ENCODE peak calls at places on chromosomes 7 and 10, in eight cellular contexts. One of them, this sample, is unnamed.

GRCh38 chr7:131897016-131897789 is 340.8 kb upstream of the PODXL start:
- DNase-seq in aorta: no peak
- DNase-seq in NCI-H460: no peak
- DNase-seq in activated naive CD4-positive, alpha-beta T cell treated with anti-CD3 and anti-CD28 coated beads for 36 hours: no peak
- DNase-seq in sigmoid colon: no peak
- DNase-seq in AG08395: peak
- DNase-seq in transverse colon: no peak
- DNase-seq in astrocyte of the spinal cord: peak
- DNase-seq in this sample: no peak

GRCh38 chr10:129048513-129048912 is 418.5 kb upstream of the MGMT start:
- DNase-seq in NCI-H460: no peak
- DNase-seq in activated naive CD4-positive, alpha-beta T cell treated with anti-CD3 and anti-CD28 coated beads for 36 hours: no peak
- DNase-seq in sigmoid colon: no peak
- DNase-seq in astrocyte of the spinal cord: no peak
- DNase-seq in aorta: no peak
- DNase-seq in AG08395: no peak
- DNase-seq in transverse colon: no peak
- DNase-seq in this sample: no peak

GRCh38 chr10:86313621-86314041 is 53.0 kb downstream of the GRID1 start:
- DNase-seq in sigmoid colon: peak
- DNase-seq in AG08395: no peak
- DNase-seq in transverse colon: no peak
- DNase-seq in activated naive CD4-positive, alpha-beta T cell treated with anti-CD3 and anti-CD28 coated beads for 36 hours: no peak
- DNase-seq in astrocyte of the spinal cord: no peak
- DNase-seq in aorta: no peak
- DNase-seq in NCI-H460: no peak
- DNase-seq in this sample: no peak

GRCh38 chr7:144738708-144739314 is 97.0 kb downstream of the TPK1 start:
- DNase-seq in activated naive CD4-positive, alpha-beta T cell treated with anti-CD3 and anti-CD28 coated beads for 36 hours: peak
- DNase-seq in aorta: no peak
- DNase-seq in AG08395: peak
- DNase-seq in NCI-H460: peak
- DNase-seq in sigmoid colon: no peak
- DNase-seq in transverse colon: no peak
- DNase-seq in astrocyte of the spinal cord: peak
- DNase-seq in this sample: peak

GRCh38 chr10:63841761-63842160 is 320.6 kb downstream of the REEP3 start:
- DNase-seq in sigmoid colon: no peak
- DNase-seq in AG08395: no peak
- DNase-seq in astrocyte of the spinal cord: no peak
- DNase-seq in activated naive CD4-positive, alpha-beta T cell treated with anti-CD3 and anti-CD28 coated beads for 36 hours: no peak
- DNase-seq in transverse colon: no peak
- DNase-seq in aorta: no peak
- DNase-seq in NCI-H460: no peak
- DNase-seq in this sample: no peak

GRCh38 chr7:134690016-134690415 is 43.4 kb downstream of the BPGM start:
- DNase-seq in AG08395: peak
- DNase-seq in activated naive CD4-positive, alpha-beta T cell treated with anti-CD3 and anti-CD28 coated beads for 36 hours: peak
- DNase-seq in sigmoid colon: no peak
- DNase-seq in astrocyte of the spinal cord: peak
- DNase-seq in aorta: no peak
- DNase-seq in transverse colon: no peak
- DNase-seq in NCI-H460: no peak
- DNase-seq in this sample: peak

GRCh38 chr10:31350891-31351290 is 31.9 kb downstream of the ZEB1 start:
- DNase-seq in sigmoid colon: no peak
- DNase-seq in activated naive CD4-positive, alpha-beta T cell treated with anti-CD3 and anti-CD28 coated beads for 36 hours: no peak
- DNase-seq in aorta: no peak
- DNase-seq in AG08395: no peak
- DNase-seq in astrocyte of the spinal cord: no peak
- DNase-seq in NCI-H460: no peak
- DNase-seq in transverse colon: no peak
- DNase-seq in this sample: no peak

GRCh38 chr10:42959833-42960232 is 117.0 kb upstream of the RET start:
- DNase-seq in sigmoid colon: peak
- DNase-seq in activated naive CD4-positive, alpha-beta T cell treated with anti-CD3 and anti-CD28 coated beads for 36 hours: no peak
- DNase-seq in NCI-H460: no peak
- DNase-seq in astrocyte of the spinal cord: no peak
- DNase-seq in aorta: peak
- DNase-seq in AG08395: no peak
- DNase-seq in transverse colon: no peak
- DNase-seq in this sample: no peak

GRCh38 chr7:139457153-139457946 is 26.1 kb downstream of the KLRG2 start:
- DNase-seq in activated naive CD4-positive, alpha-beta T cell treated with anti-CD3 and anti-CD28 coated beads for 36 hours: no peak
- DNase-seq in AG08395: peak
- DNase-seq in NCI-H460: no peak
- DNase-seq in aorta: no peak
- DNase-seq in astrocyte of the spinal cord: no peak
- DNase-seq in sigmoid colon: no peak
- DNase-seq in transverse colon: no peak
- DNase-seq in this sample: peak

GRCh38 chr10:36677170-36677768 is 448.1 kb upstream of the ANKRD30A start:
- DNase-seq in sigmoid colon: no peak
- DNase-seq in AG08395: peak
- DNase-seq in aorta: no peak
- DNase-seq in NCI-H460: no peak
- DNase-seq in activated naive CD4-positive, alpha-beta T cell treated with anti-CD3 and anti-CD28 coated beads for 36 hours: no peak
- DNase-seq in transverse colon: no peak
- DNase-seq in astrocyte of the spinal cord: peak
- DNase-seq in this sample: no peak

GRCh38 chr7:4139656-4140320 is 542.3 kb upstream of the FOXK1 start:
- DNase-seq in AG08395: no peak
- DNase-seq in activated naive CD4-positive, alpha-beta T cell treated with anti-CD3 and anti-CD28 coated beads for 36 hours: no peak
- DNase-seq in astrocyte of the spinal cord: no peak
- DNase-seq in aorta: peak
- DNase-seq in sigmoid colon: peak
- DNase-seq in transverse colon: no peak
- DNase-seq in NCI-H460: no peak
- DNase-seq in this sample: no peak

GRCh38 chr10:22655312-22655973 is 58.9 kb downstream of the PIP4K2A start:
- DNase-seq in AG08395: peak
- DNase-seq in NCI-H460: no peak
- DNase-seq in aorta: no peak
- DNase-seq in sigmoid colon: no peak
- DNase-seq in astrocyte of the spinal cord: peak
- DNase-seq in activated naive CD4-positive, alpha-beta T cell treated with anti-CD3 and anti-CD28 coated beads for 36 hours: peak
- DNase-seq in transverse colon: no peak
- DNase-seq in this sample: no peak

GRCh38 chr7:47529826-47530555 is 51.9 kb downstream of the TNS3 start:
- DNase-seq in transverse colon: no peak
- DNase-seq in aorta: no peak
- DNase-seq in NCI-H460: no peak
- DNase-seq in AG08395: no peak
- DNase-seq in astrocyte of the spinal cord: no peak
- DNase-seq in sigmoid colon: no peak
- DNase-seq in activated naive CD4-positive, alpha-beta T cell treated with anti-CD3 and anti-CD28 coated beads for 36 hours: no peak
- DNase-seq in this sample: no peak

GRCh38 chr7:16491148-16491547 is 25.6 kb upstream of the SOSTDC1 start:
- DNase-seq in activated naive CD4-positive, alpha-beta T cell treated with anti-CD3 and anti-CD28 coated beads for 36 hours: no peak
- DNase-seq in aorta: no peak
- DNase-seq in sigmoid colon: no peak
- DNase-seq in transverse colon: no peak
- DNase-seq in AG08395: no peak
- DNase-seq in NCI-H460: no peak
- DNase-seq in astrocyte of the spinal cord: no peak
- DNase-seq in this sample: peak

GRCh38 chr7:66167773-66168367 is 37.3 kb upstream of the TPST1 start:
- DNase-seq in aorta: no peak
- DNase-seq in NCI-H460: no peak
- DNase-seq in activated naive CD4-positive, alpha-beta T cell treated with anti-CD3 and anti-CD28 coated beads for 36 hours: no peak
- DNase-seq in sigmoid colon: no peak
- DNase-seq in astrocyte of the spinal cord: peak
- DNase-seq in transverse colon: no peak
- DNase-seq in AG08395: peak
- DNase-seq in this sample: no peak

GRCh38 chr7:142375710-142376313 is 118.0 kb upstream of the PRSS58 start:
- DNase-seq in NCI-H460: no peak
- DNase-seq in aorta: no peak
- DNase-seq in activated naive CD4-positive, alpha-beta T cell treated with anti-CD3 and anti-CD28 coated beads for 36 hours: peak
- DNase-seq in AG08395: no peak
- DNase-seq in transverse colon: no peak
- DNase-seq in sigmoid colon: no peak
- DNase-seq in astrocyte of the spinal cord: no peak
- DNase-seq in this sample: peak

GRCh38 chr10:16965740-16966447 is 148.7 kb upstream of the RSU1 start:
- DNase-seq in AG08395: peak
- DNase-seq in astrocyte of the spinal cord: peak
- DNase-seq in sigmoid colon: peak
- DNase-seq in aorta: no peak
- DNase-seq in NCI-H460: peak
- DNase-seq in activated naive CD4-positive, alpha-beta T cell treated with anti-CD3 and anti-CD28 coated beads for 36 hours: no peak
- DNase-seq in transverse colon: peak
- DNase-seq in this sample: peak

GRCh38 chr7:43199333-43199732 is 86.9 kb downstream of the HECW1 start:
- DNase-seq in astrocyte of the spinal cord: peak
- DNase-seq in activated naive CD4-positive, alpha-beta T cell treated with anti-CD3 and anti-CD28 coated beads for 36 hours: no peak
- DNase-seq in aorta: no peak
- DNase-seq in AG08395: peak
- DNase-seq in transverse colon: no peak
- DNase-seq in sigmoid colon: no peak
- DNase-seq in NCI-H460: no peak
- DNase-seq in this sample: no peak

GRCh38 chr7:101586971-101587370 is 42.1 kb downstream of the MYL10 start:
- DNase-seq in sigmoid colon: no peak
- DNase-seq in astrocyte of the spinal cord: no peak
- DNase-seq in transverse colon: no peak
- DNase-seq in activated naive CD4-positive, alpha-beta T cell treated with anti-CD3 and anti-CD28 coated beads for 36 hours: no peak
- DNase-seq in AG08395: no peak
- DNase-seq in aorta: no peak
- DNase-seq in NCI-H460: no peak
- DNase-seq in this sample: no peak